ENCODE peak calls at places on chromosomes 2 and 18, in seven cellular contexts. J is heart left ventricle, R is H7, S is fibroblast of mammary gland, O is brain microvascular endothelial cell, Y is OCI-LY7, X is fibroblast of lung. Q is an unnamed sample.

GRCh38 chr2:61340242-61340641 is 130.6 kb downstream of the USP34 start:
- DNase-seq in J (no peak), X (peak; percentile 89), O (peak; percentile 27), Y (no peak), R (no peak), S (peak; percentile 73), Q (no peak)

GRCh38 chr2:1707771-1708351 is 36.5 kb downstream of the PXDN start:
- DNase-seq in X (peak; percentile 90), S (peak; percentile 97), J (peak; percentile 87), R (peak; percentile 87), Y (no peak), O (peak; percentile 57), Q (no peak)

GRCh38 chr2:47497843-47498460 is 95.0 kb downstream of the MSH2 start:
- DNase-seq in S (no peak), R (no peak), Y (no peak), J (no peak), X (no peak), O (no peak), Q (no peak)

GRCh38 chr18:9413586-9413985 is 61.7 kb upstream of the RALBP1 start:
- DNase-seq in Y (no peak), R (no peak), J (no peak), X (peak; percentile 83), S (peak; percentile 89), O (peak; percentile 92), Q (no peak)

GRCh38 chr2:4673025-4673489 is 969.7 kb downstream of the DCDC2C start:
- DNase-seq in O (no peak), X (peak; percentile 1), J (no peak), S (peak; percentile 1), R (no peak), Y (no peak), Q (peak; percentile 13)

GRCh38 chr2:99900589-99900988 is 241.8 kb downstream of the AFF3 start:
- DNase-seq in X (no peak), J (peak; percentile 51), O (no peak), S (no peak), R (no peak), Y (no peak), Q (no peak)

GRCh38 chr2:5932556-5933469 is 240.6 kb downstream of the SOX11 start:
- DNase-seq in R (no peak), Y (no peak), O (no peak), X (no peak), J (peak; percentile 79), S (no peak), Q (no peak)

GRCh38 chr2:65316072-65316471 is 88.4 kb downstream of the ACTR2 start:
- DNase-seq in S (peak; percentile 67), X (peak; percentile 72), O (no peak), J (peak; percentile 73), Y (no peak), R (no peak), Q (no peak)

GRCh38 chr18:79554945-79555645 is 124.5 kb upstream of the CTDP1 start:
- DNase-seq in O (no peak), S (no peak), J (no peak), X (no peak), Y (no peak), R (no peak), Q (no peak)

GRCh38 chr2:239876948-239877289 is 148.2 kb downstream of the NDUFA10 start:
- DNase-seq in O (no peak), J (no peak), X (no peak), R (no peak), Y (no peak), S (no peak), Q (no peak)

GRCh38 chr2:6909431-6910385 is 7.5 kb upstream of the RNF144A start:
- DNase-seq in S (no peak), J (no peak), R (no peak), X (no peak), Y (peak; percentile 7), O (peak; percentile 20), Q (no peak)

GRCh38 chr18:23719634-23720201 is 30.5 kb downstream of the LAMA3 start:
- DNase-seq in X (peak; percentile 95), S (peak; percentile 99), Y (no peak), J (no peak), R (peak; percentile 35), O (peak; percentile 98), Q (peak; percentile 98)

GRCh38 chr2:161384864-161385263 is 31.2 kb upstream of the TBR1 start:
- DNase-seq in X (no peak), J (no peak), O (no peak), R (no peak), S (no peak), Y (no peak), Q (no peak)

GRCh38 chr2:96400049-96401000 is 64.8 kb downstream of the NCAPH start:
- DNase-seq in S (no peak), R (no peak), X (no peak), Y (no peak), O (no peak), J (no peak), Q (no peak)

GRCh38 chr2:113197347-113198047 is 23.7 kb downstream of the PSD4 start:
- DNase-seq in S (no peak), Y (no peak), O (no peak), X (no peak), R (no peak), J (no peak), Q (no peak)

GRCh38 chr2:187554704-187555082 is 458 bp upstream of the TFPI start:
- DNase-seq in J (no peak), O (no peak), S (no peak), X (no peak), R (no peak), Y (no peak), Q (no peak)
- H3K4me3 ChIP-seq in J (peak overlapping the region; percentile 55), O (no peak overlapping the region), S (peak overlapping the region; percentile 81), X (peak overlapping the region; percentile 67), R (no peak overlapping the region), Y (no peak overlapping the region), Q (no peak overlapping the region)

DNA sequence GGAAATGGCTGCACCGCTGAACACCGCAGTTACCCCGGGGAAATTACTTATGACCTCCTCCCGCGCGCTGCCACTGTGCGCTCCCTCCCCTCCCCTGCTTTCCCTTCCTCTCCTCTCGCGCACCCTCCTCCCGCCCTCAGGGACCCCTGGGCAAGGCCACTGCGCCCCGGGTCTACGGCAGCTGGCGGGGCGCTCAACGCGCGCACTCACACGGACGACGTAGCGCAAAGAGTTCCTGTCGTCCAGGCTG is 7.9 kb downstream of the ALPP start:
- DNase-seq in R (no peak), O (no peak), X (no peak), J (no peak), Y (no peak), S (no peak), Q (no peak)
- H3K4me3 ChIP-seq in R (peak overlapping the region; percentile 61), O (peak overlapping the region; percentile 9), X (no peak overlapping the region), J (no peak overlapping the region), Y (no peak overlapping the region), S (no peak overlapping the region), Q (no peak overlapping the region)

GRCh38 chr2:106098664-106099063 is 95.4 kb downstream of the UXS1 start:
- DNase-seq in O (no peak), S (no peak), R (no peak), Y (no peak), X (no peak), J (no peak), Q (no peak)

GRCh38 chr2:106097370-106098000 is 96.6 kb downstream of the UXS1 start:
- DNase-seq in J (no peak), R (no peak), Y (no peak), S (no peak), X (no peak), O (no peak), Q (no peak)

GRCh38 chr2:106098081-106098480 is 96.0 kb downstream of the UXS1 start:
- DNase-seq in O (no peak), J (no peak), R (no peak), X (peak; percentile 15), S (peak; percentile 5), Y (peak; percentile 12), Q (no peak)

GRCh38 chr2:106096446-106097369 is 97.4 kb downstream of the UXS1 start:
- DNase-seq in X (no peak), O (no peak), Y (no peak), J (no peak), S (no peak), R (no peak), Q (no peak)

GRCh38 chr2:106099691-106100090 is 94.4 kb downstream of the UXS1 start:
- DNase-seq in Y (no peak), J (no peak), R (no peak), O (no peak), S (no peak), X (no peak), Q (no peak)
- H3K4me3 ChIP-seq in Y (no peak overlapping the region), J (no peak overlapping the region), R (no peak overlapping the region), O (no peak overlapping the region), S (no peak overlapping the region), X (no peak overlapping the region), Q (no peak overlapping the region)

GRCh38 chr18:32093106-32093511 is 1.4 kb downstream of the RNF138 start:
- DNase-seq in O (peak; percentile 37), X (peak; percentile 67), J (peak; percentile 50), S (peak; percentile 56), Y (peak; percentile 39), R (peak; percentile 80), Q (peak; percentile 3)
- H3K4me3 ChIP-seq in O (peak overlapping the region; percentile 90), X (peak overlapping the region; percentile 91), J (peak overlapping the region; percentile 79), S (peak overlapping the region; percentile 80), Y (peak overlapping the region; percentile 96), R (peak overlapping the region; percentile 78), Q (peak overlapping the region; percentile 86)

GRCh38 chr18:69400976-69401474 is 337 bp downstream of the DOK6 start:
- DNase-seq in S (peak; percentile 28), O (peak; percentile 20), Y (no peak), R (peak; percentile 73), J (peak; percentile 29), X (peak; percentile 51), Q (no peak)
- H3K4me3 ChIP-seq in S (peak overlapping the region; percentile 45), O (peak overlapping the region; percentile 69), Y (no peak overlapping the region), R (peak overlapping the region; percentile 70), J (peak overlapping the region; percentile 84), X (peak overlapping the region; percentile 71), Q (peak overlapping the region; percentile 63)

DNA sequence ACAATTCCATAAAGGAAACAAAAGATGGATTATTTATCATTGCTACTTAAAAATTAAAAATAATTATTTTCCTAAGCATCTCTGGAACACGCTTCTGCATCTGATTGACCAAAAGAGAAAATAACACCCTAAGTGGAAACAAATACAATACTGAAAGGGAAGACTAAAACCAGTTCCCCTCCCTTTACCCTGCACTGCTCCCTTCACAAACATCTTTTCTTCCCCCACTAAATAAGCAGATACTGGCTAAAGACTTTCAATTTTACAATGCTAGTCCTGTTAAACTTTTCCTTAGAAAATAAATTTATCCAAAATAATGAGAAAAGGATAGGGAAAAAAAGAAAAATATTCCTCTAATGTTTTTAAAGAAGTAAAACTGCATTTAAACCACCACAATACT is 4.3 kb downstream of the NCKAP1 start:
- DNase-seq in R (no peak), J (no peak), O (no peak), S (no peak), X (no peak), Y (no peak), Q (no peak)
- H3K4me3 ChIP-seq in R (no peak overlapping the region), J (no peak overlapping the region), O (no peak overlapping the region), S (no peak overlapping the region), X (no peak overlapping the region), Y (no peak overlapping the region), Q (no peak overlapping the region)